ENCODE peak calls at places on chromosome 1, in nine cellular contexts. One of them, this sample, is unnamed.

GRCh38 chr1:208065862-208066261 is 154.9 kb upstream of the CD34 start:
- DNase-seq in HepG2: no peak
- DNase-seq in pancreas: no peak
- DNase-seq in neuronal stem cell: no peak
- DNase-seq in neural progenitor cell: no peak
- DNase-seq in brain microvascular endothelial cell: no peak
- DNase-seq in aorta: no peak
- DNase-seq in PC-3: no peak
- DNase-seq in hepatocyte: no peak
- DNase-seq in this sample: peak; percentile 50

GRCh38 chr1:65872258-65872657 is 79.6 kb downstream of the PDE4B start:
- DNase-seq in HepG2: no peak
- DNase-seq in pancreas: no peak
- DNase-seq in neuronal stem cell: no peak
- DNase-seq in neural progenitor cell: no peak
- DNase-seq in brain microvascular endothelial cell: no peak
- DNase-seq in aorta: no peak
- DNase-seq in PC-3: no peak
- DNase-seq in hepatocyte: no peak
- DNase-seq in this sample: no peak

GRCh38 chr1:91684599-91685196 is 184.0 kb downstream of the CDC7 start:
- DNase-seq in HepG2: no peak
- DNase-seq in pancreas: no peak
- DNase-seq in neuronal stem cell: no peak
- DNase-seq in neural progenitor cell: no peak
- DNase-seq in brain microvascular endothelial cell: no peak
- DNase-seq in aorta: no peak
- DNase-seq in PC-3: no peak
- DNase-seq in hepatocyte: peak; percentile 21
- DNase-seq in this sample: no peak

GRCh38 chr1:238660849-238661248 is 725.5 kb upstream of the CHRM3 start:
- DNase-seq in HepG2: no peak
- DNase-seq in pancreas: no peak
- DNase-seq in neuronal stem cell: no peak
- DNase-seq in neural progenitor cell: no peak
- DNase-seq in brain microvascular endothelial cell: peak; percentile 29
- DNase-seq in aorta: no peak
- DNase-seq in PC-3: no peak
- DNase-seq in hepatocyte: no peak
- DNase-seq in this sample: no peak

GRCh38 chr1:179087665-179088064 is 5.8 kb downstream of the TOR3A start:
- DNase-seq in HepG2: no peak
- DNase-seq in pancreas: no peak
- DNase-seq in neuronal stem cell: no peak
- DNase-seq in neural progenitor cell: peak; percentile 24
- DNase-seq in brain microvascular endothelial cell: no peak
- DNase-seq in aorta: no peak
- DNase-seq in PC-3: no peak
- DNase-seq in hepatocyte: no peak
- DNase-seq in this sample: no peak

GRCh38 chr1:246587606-246588005 is 21.4 kb downstream of the CNST start:
- DNase-seq in HepG2: peak; percentile 75
- DNase-seq in pancreas: no peak
- DNase-seq in neuronal stem cell: no peak
- DNase-seq in neural progenitor cell: no peak
- DNase-seq in brain microvascular endothelial cell: no peak
- DNase-seq in aorta: no peak
- DNase-seq in PC-3: peak; percentile 43
- DNase-seq in hepatocyte: no peak
- DNase-seq in this sample: no peak

GRCh38 chr1:50427086-50427817 is 4.0 kb upstream of the DMRTA2 start:
- DNase-seq in HepG2: no peak
- DNase-seq in pancreas: no peak
- DNase-seq in neuronal stem cell: peak; percentile 48
- DNase-seq in neural progenitor cell: peak; percentile 62
- DNase-seq in brain microvascular endothelial cell: no peak
- DNase-seq in aorta: peak; percentile 69
- DNase-seq in PC-3: no peak
- DNase-seq in hepatocyte: no peak
- DNase-seq in this sample: no peak

GRCh38 chr1:7948950-7949349 is 8.3 kb upstream of the TNFRSF9 start:
- DNase-seq in HepG2: no peak
- DNase-seq in pancreas: no peak
- DNase-seq in neuronal stem cell: no peak
- DNase-seq in neural progenitor cell: no peak
- DNase-seq in brain microvascular endothelial cell: peak; percentile 64
- DNase-seq in aorta: no peak
- DNase-seq in PC-3: peak; percentile 81
- DNase-seq in hepatocyte: no peak
- DNase-seq in this sample: no peak

GRCh38 chr1:94949681-94950661 is 23.1 kb upstream of the CNN3 start:
- DNase-seq in HepG2: peak; percentile 79
- DNase-seq in pancreas: no peak
- DNase-seq in neuronal stem cell: no peak
- DNase-seq in neural progenitor cell: no peak
- DNase-seq in brain microvascular endothelial cell: peak; percentile 67
- DNase-seq in aorta: no peak
- DNase-seq in PC-3: peak; percentile 78
- DNase-seq in hepatocyte: no peak
- DNase-seq in this sample: no peak

GRCh38 chr1:226790545-226791181 is 51.6 kb upstream of the ITPKB start:
- DNase-seq in HepG2: no peak
- DNase-seq in pancreas: no peak
- DNase-seq in neuronal stem cell: no peak
- DNase-seq in neural progenitor cell: no peak
- DNase-seq in brain microvascular endothelial cell: no peak
- DNase-seq in aorta: no peak
- DNase-seq in PC-3: no peak
- DNase-seq in hepatocyte: no peak
- DNase-seq in this sample: no peak

GRCh38 chr1:222634180-222635013 is 16.5 kb downstream of the MIA3 start:
- DNase-seq in HepG2: peak; percentile 87
- DNase-seq in pancreas: no peak
- DNase-seq in neuronal stem cell: peak; percentile 82
- DNase-seq in neural progenitor cell: peak; percentile 74
- DNase-seq in brain microvascular endothelial cell: peak; percentile 91
- DNase-seq in aorta: no peak
- DNase-seq in PC-3: peak; percentile 100
- DNase-seq in hepatocyte: peak; percentile 90
- DNase-seq in this sample: no peak

GRCh38 chr1:157137051-157137772 is 983 bp downstream of the ETV3 start:
- DNase-seq in HepG2: no peak
- DNase-seq in pancreas: no peak
- DNase-seq in neuronal stem cell: no peak
- DNase-seq in neural progenitor cell: peak; percentile 46
- DNase-seq in brain microvascular endothelial cell: no peak
- DNase-seq in aorta: no peak
- DNase-seq in PC-3: peak; percentile 23
- DNase-seq in hepatocyte: peak; percentile 43
- DNase-seq in this sample: no peak

GRCh38 chr1:192788184-192788583 is 20.7 kb upstream of the RGS2 start:
- DNase-seq in HepG2: no peak
- DNase-seq in pancreas: no peak
- DNase-seq in neuronal stem cell: peak; percentile 12
- DNase-seq in neural progenitor cell: peak; percentile 26
- DNase-seq in brain microvascular endothelial cell: peak; percentile 87
- DNase-seq in aorta: no peak
- DNase-seq in PC-3: peak; percentile 64
- DNase-seq in hepatocyte: peak; percentile 50
- DNase-seq in this sample: no peak

GRCh38 chr1:222555992-222556615 is 8.2 kb upstream of the HHIPL2 start:
- DNase-seq in HepG2: peak; percentile 39
- DNase-seq in pancreas: no peak
- DNase-seq in neuronal stem cell: no peak
- DNase-seq in neural progenitor cell: no peak
- DNase-seq in brain microvascular endothelial cell: no peak
- DNase-seq in aorta: no peak
- DNase-seq in PC-3: no peak
- DNase-seq in hepatocyte: peak; percentile 17
- DNase-seq in this sample: no peak

GRCh38 chr1:109438798-109439297 is 12.6 kb upstream of the PSMA5 start:
- DNase-seq in HepG2: peak; percentile 72
- DNase-seq in pancreas: no peak
- DNase-seq in neuronal stem cell: no peak
- DNase-seq in neural progenitor cell: no peak
- DNase-seq in brain microvascular endothelial cell: peak; percentile 96
- DNase-seq in aorta: no peak
- DNase-seq in PC-3: peak; percentile 39
- DNase-seq in hepatocyte: peak; percentile 34
- DNase-seq in this sample: peak; percentile 36

GRCh38 chr1:58818075-58818474 is 34.2 kb upstream of the JUN start:
- DNase-seq in HepG2: no peak
- DNase-seq in pancreas: no peak
- DNase-seq in neuronal stem cell: no peak
- DNase-seq in neural progenitor cell: no peak
- DNase-seq in brain microvascular endothelial cell: peak; percentile 94
- DNase-seq in aorta: no peak
- DNase-seq in PC-3: peak; percentile 94
- DNase-seq in hepatocyte: no peak
- DNase-seq in this sample: no peak

DNA sequence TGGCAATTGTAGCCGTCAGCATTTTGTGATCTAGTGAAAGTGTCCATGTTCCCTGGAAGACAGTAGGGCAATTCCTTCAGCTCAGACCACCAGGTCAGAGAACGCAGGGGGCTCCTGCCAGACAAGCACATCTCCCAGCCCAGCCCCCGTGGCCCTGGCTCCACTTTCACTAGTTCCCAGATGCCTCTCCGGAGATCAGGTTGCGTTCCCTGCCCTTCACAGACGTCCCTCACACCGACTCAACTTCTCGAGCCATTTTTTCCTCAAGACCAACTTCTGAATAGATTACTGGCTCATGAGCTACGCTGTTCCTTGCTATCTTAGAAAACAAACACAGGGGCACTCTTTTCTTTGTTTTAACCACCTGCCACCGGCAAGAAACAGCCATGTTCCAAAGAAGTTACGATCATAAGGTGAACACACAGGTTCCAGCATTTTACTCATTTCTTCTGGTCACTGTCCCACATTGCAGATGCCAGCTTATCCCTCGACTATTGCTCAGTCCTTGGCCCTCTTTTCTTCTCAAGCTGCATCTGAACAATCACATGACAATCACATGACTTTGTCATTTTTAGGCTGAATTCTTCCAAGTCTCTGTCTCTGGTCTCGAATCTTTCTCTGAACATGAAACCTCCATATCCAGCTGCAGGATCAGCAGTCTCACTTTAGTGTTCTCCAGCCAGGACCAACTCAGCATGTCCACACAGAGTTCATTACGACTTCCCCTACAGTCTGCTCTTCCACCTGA is 53.7 kb downstream of the UTP25 start:
- DNase-seq in HepG2: no peak
- DNase-seq in pancreas: no peak
- DNase-seq in neuronal stem cell: no peak
- DNase-seq in neural progenitor cell: no peak
- DNase-seq in brain microvascular endothelial cell: no peak
- DNase-seq in aorta: no peak
- DNase-seq in PC-3: no peak
- DNase-seq in hepatocyte: no peak
- DNase-seq in this sample: no peak
- H3K4me3 ChIP-seq in HepG2: no peak overlapping the region
- H3K4me3 ChIP-seq in pancreas: no peak overlapping the region
- H3K4me3 ChIP-seq in neuronal stem cell: no peak overlapping the region
- H3K4me3 ChIP-seq in neural progenitor cell: no peak overlapping the region
- H3K4me3 ChIP-seq in brain microvascular endothelial cell: no peak overlapping the region
- H3K4me3 ChIP-seq in aorta: no peak overlapping the region
- H3K4me3 ChIP-seq in PC-3: no peak overlapping the region
- H3K4me3 ChIP-seq in hepatocyte: no peak overlapping the region
- H3K4me3 ChIP-seq in this sample: no peak overlapping the region

GRCh38 chr1:152107984-152108898 is 7.0 kb downstream of the TCHH start:
- DNase-seq in HepG2: no peak
- DNase-seq in pancreas: no peak
- DNase-seq in neuronal stem cell: no peak
- DNase-seq in neural progenitor cell: peak; percentile 4
- DNase-seq in brain microvascular endothelial cell: no peak
- DNase-seq in aorta: no peak
- DNase-seq in PC-3: no peak
- DNase-seq in hepatocyte: no peak
- DNase-seq in this sample: no peak

GRCh38 chr1:152109998-152110294 is 5.3 kb downstream of the TCHH start:
- DNase-seq in HepG2: no peak
- DNase-seq in pancreas: no peak
- DNase-seq in neuronal stem cell: no peak
- DNase-seq in neural progenitor cell: no peak
- DNase-seq in brain microvascular endothelial cell: no peak
- DNase-seq in aorta: no peak
- DNase-seq in PC-3: no peak
- DNase-seq in hepatocyte: no peak
- DNase-seq in this sample: no peak

GRCh38 chr1:152108899-152109222 is 6.4 kb downstream of the TCHH start:
- DNase-seq in HepG2: no peak
- DNase-seq in pancreas: no peak
- DNase-seq in neuronal stem cell: no peak
- DNase-seq in neural progenitor cell: no peak
- DNase-seq in brain microvascular endothelial cell: no peak
- DNase-seq in aorta: no peak
- DNase-seq in PC-3: no peak
- DNase-seq in hepatocyte: no peak
- DNase-seq in this sample: no peak

GRCh38 chr1:152110365-152110859 is 4.8 kb downstream of the TCHH start:
- DNase-seq in HepG2: no peak
- DNase-seq in pancreas: peak; percentile 78
- DNase-seq in neuronal stem cell: no peak
- DNase-seq in neural progenitor cell: peak; percentile 28
- DNase-seq in brain microvascular endothelial cell: peak; percentile 27
- DNase-seq in aorta: peak; percentile 82
- DNase-seq in PC-3: peak; percentile 49
- DNase-seq in hepatocyte: peak; percentile 9
- DNase-seq in this sample: peak; percentile 31

GRCh38 chr1:152109231-152109997 is 5.8 kb downstream of the TCHH start:
- DNase-seq in HepG2: no peak
- DNase-seq in pancreas: no peak
- DNase-seq in neuronal stem cell: no peak
- DNase-seq in neural progenitor cell: no peak
- DNase-seq in brain microvascular endothelial cell: no peak
- DNase-seq in aorta: no peak
- DNase-seq in PC-3: peak; percentile 44
- DNase-seq in hepatocyte: no peak
- DNase-seq in this sample: peak; percentile 13
- H3K4me3 ChIP-seq in HepG2: no peak overlapping the region
- H3K4me3 ChIP-seq in pancreas: no peak overlapping the region
- H3K4me3 ChIP-seq in neuronal stem cell: no peak overlapping the region
- H3K4me3 ChIP-seq in neural progenitor cell: no peak overlapping the region
- H3K4me3 ChIP-seq in brain microvascular endothelial cell: peak overlapping the region; percentile 47
- H3K4me3 ChIP-seq in aorta: no peak overlapping the region
- H3K4me3 ChIP-seq in PC-3: peak overlapping the region; percentile 71
- H3K4me3 ChIP-seq in hepatocyte: no peak overlapping the region
- H3K4me3 ChIP-seq in this sample: no peak overlapping the region

GRCh38 chr1:41860214-41860613 is 58.5 kb downstream of the HIVEP3 start:
- DNase-seq in HepG2: no peak
- DNase-seq in pancreas: no peak
- DNase-seq in neuronal stem cell: no peak
- DNase-seq in neural progenitor cell: no peak
- DNase-seq in brain microvascular endothelial cell: no peak
- DNase-seq in aorta: no peak
- DNase-seq in PC-3: peak; percentile 71
- DNase-seq in hepatocyte: no peak
- DNase-seq in this sample: no peak
- H3K4me3 ChIP-seq in HepG2: no peak overlapping the region
- H3K4me3 ChIP-seq in pancreas: no peak overlapping the region
- H3K4me3 ChIP-seq in neuronal stem cell: no peak overlapping the region
- H3K4me3 ChIP-seq in neural progenitor cell: no peak overlapping the region
- H3K4me3 ChIP-seq in brain microvascular endothelial cell: no peak overlapping the region
- H3K4me3 ChIP-seq in aorta: no peak overlapping the region
- H3K4me3 ChIP-seq in PC-3: peak overlapping the region; percentile 60
- H3K4me3 ChIP-seq in hepatocyte: no peak overlapping the region
- H3K4me3 ChIP-seq in this sample: no peak overlapping the region

GRCh38 chr1:244854865-244855578 is 9.3 kb downstream of the HNRNPU start:
- DNase-seq in HepG2: no peak
- DNase-seq in pancreas: no peak
- DNase-seq in neuronal stem cell: no peak
- DNase-seq in neural progenitor cell: no peak
- DNase-seq in brain microvascular endothelial cell: no peak
- DNase-seq in aorta: no peak
- DNase-seq in PC-3: no peak
- DNase-seq in hepatocyte: no peak
- DNase-seq in this sample: no peak
- H3K4me3 ChIP-seq in HepG2: no peak overlapping the region
- H3K4me3 ChIP-seq in pancreas: no peak overlapping the region
- H3K4me3 ChIP-seq in neuronal stem cell: no peak overlapping the region
- H3K4me3 ChIP-seq in neural progenitor cell: no peak overlapping the region
- H3K4me3 ChIP-seq in brain microvascular endothelial cell: no peak overlapping the region
- H3K4me3 ChIP-seq in aorta: no peak overlapping the region
- H3K4me3 ChIP-seq in PC-3: no peak overlapping the region
- H3K4me3 ChIP-seq in hepatocyte: no peak overlapping the region
- H3K4me3 ChIP-seq in this sample: no peak overlapping the region